ENCODE peak calls at places on chromosomes 12 and 14, in eight cellular contexts. One of them, this sample, is unnamed.

GRCh38 chr12:107794451-107794850 is 19.9 kb downstream of the ASCL4 start:
- DNase-seq in central memory CD8-positive, alpha-beta T cell: no peak
- DNase-seq in HEK293T: no peak
- DNase-seq in LoVo: no peak
- DNase-seq in H54: no peak
- DNase-seq in activated CD4-positive, alpha-beta T cell treated with anti-CD3 and anti-CD28 coated beads for 48 hours: no peak
- DNase-seq in heart left ventricle: no peak
- DNase-seq in hippocampal formation: no peak
- DNase-seq in this sample: no peak

GRCh38 chr12:4991373-4991772 is 52.3 kb upstream of the KCNA5 start:
- DNase-seq in central memory CD8-positive, alpha-beta T cell: no peak
- DNase-seq in HEK293T: no peak
- DNase-seq in LoVo: no peak
- DNase-seq in H54: no peak
- DNase-seq in activated CD4-positive, alpha-beta T cell treated with anti-CD3 and anti-CD28 coated beads for 48 hours: no peak
- DNase-seq in heart left ventricle: no peak
- DNase-seq in hippocampal formation: no peak
- DNase-seq in this sample: peak

GRCh38 chr12:28130625-28131598 is 59.3 kb upstream of the CCDC91 start:
- DNase-seq in central memory CD8-positive, alpha-beta T cell: no peak
- DNase-seq in HEK293T: no peak
- DNase-seq in LoVo: peak
- DNase-seq in H54: peak
- DNase-seq in activated CD4-positive, alpha-beta T cell treated with anti-CD3 and anti-CD28 coated beads for 48 hours: no peak
- DNase-seq in heart left ventricle: peak
- DNase-seq in hippocampal formation: no peak
- DNase-seq in this sample: peak

GRCh38 chr14:52402812-52403526 is 88.9 kb downstream of the PTGER2 start:
- DNase-seq in central memory CD8-positive, alpha-beta T cell: no peak
- DNase-seq in HEK293T: no peak
- DNase-seq in LoVo: no peak
- DNase-seq in H54: no peak
- DNase-seq in activated CD4-positive, alpha-beta T cell treated with anti-CD3 and anti-CD28 coated beads for 48 hours: peak
- DNase-seq in heart left ventricle: no peak
- DNase-seq in hippocampal formation: no peak
- DNase-seq in this sample: no peak

GRCh38 chr14:54166049-54166950 is 209.7 kb upstream of the BMP4 start:
- DNase-seq in central memory CD8-positive, alpha-beta T cell: no peak
- DNase-seq in HEK293T: no peak
- DNase-seq in LoVo: no peak
- DNase-seq in H54: no peak
- DNase-seq in activated CD4-positive, alpha-beta T cell treated with anti-CD3 and anti-CD28 coated beads for 48 hours: no peak
- DNase-seq in heart left ventricle: no peak
- DNase-seq in hippocampal formation: peak
- DNase-seq in this sample: no peak

GRCh38 chr12:111310076-111310870 is 58.6 kb downstream of the PHETA1 start:
- DNase-seq in central memory CD8-positive, alpha-beta T cell: no peak
- DNase-seq in HEK293T: no peak
- DNase-seq in LoVo: no peak
- DNase-seq in H54: no peak
- DNase-seq in activated CD4-positive, alpha-beta T cell treated with anti-CD3 and anti-CD28 coated beads for 48 hours: no peak
- DNase-seq in heart left ventricle: no peak
- DNase-seq in hippocampal formation: no peak
- DNase-seq in this sample: no peak

GRCh38 chr12:86719381-86719780 is 463.2 kb upstream of the MGAT4C start:
- DNase-seq in central memory CD8-positive, alpha-beta T cell: no peak
- DNase-seq in HEK293T: no peak
- DNase-seq in LoVo: no peak
- DNase-seq in H54: no peak
- DNase-seq in activated CD4-positive, alpha-beta T cell treated with anti-CD3 and anti-CD28 coated beads for 48 hours: no peak
- DNase-seq in heart left ventricle: no peak
- DNase-seq in hippocampal formation: no peak
- DNase-seq in this sample: no peak

GRCh38 chr14:63243646-63244045 is 39.4 kb downstream of the RHOJ start:
- DNase-seq in central memory CD8-positive, alpha-beta T cell: no peak
- DNase-seq in HEK293T: no peak
- DNase-seq in LoVo: no peak
- DNase-seq in H54: no peak
- DNase-seq in activated CD4-positive, alpha-beta T cell treated with anti-CD3 and anti-CD28 coated beads for 48 hours: no peak
- DNase-seq in heart left ventricle: no peak
- DNase-seq in hippocampal formation: no peak
- DNase-seq in this sample: no peak

GRCh38 chr12:43914923-43915468 is 79.1 kb downstream of the TMEM117 start:
- DNase-seq in central memory CD8-positive, alpha-beta T cell: no peak
- DNase-seq in HEK293T: peak
- DNase-seq in LoVo: no peak
- DNase-seq in H54: no peak
- DNase-seq in activated CD4-positive, alpha-beta T cell treated with anti-CD3 and anti-CD28 coated beads for 48 hours: no peak
- DNase-seq in heart left ventricle: no peak
- DNase-seq in hippocampal formation: no peak
- DNase-seq in this sample: no peak

GRCh38 chr12:43736921-43737440 is 21.6 kb downstream of the PUS7L start:
- DNase-seq in central memory CD8-positive, alpha-beta T cell: no peak
- DNase-seq in HEK293T: no peak
- DNase-seq in LoVo: no peak
- DNase-seq in H54: no peak
- DNase-seq in activated CD4-positive, alpha-beta T cell treated with anti-CD3 and anti-CD28 coated beads for 48 hours: no peak
- DNase-seq in heart left ventricle: no peak
- DNase-seq in hippocampal formation: no peak
- DNase-seq in this sample: no peak

GRCh38 chr14:49972199-49972671 is 79.4 kb downstream of the ARF6 start:
- DNase-seq in central memory CD8-positive, alpha-beta T cell: no peak
- DNase-seq in HEK293T: no peak
- DNase-seq in LoVo: peak
- DNase-seq in H54: no peak
- DNase-seq in activated CD4-positive, alpha-beta T cell treated with anti-CD3 and anti-CD28 coated beads for 48 hours: no peak
- DNase-seq in heart left ventricle: no peak
- DNase-seq in hippocampal formation: no peak
- DNase-seq in this sample: no peak

GRCh38 chr12:31507966-31508365 is 83.0 kb downstream of the DENND5B start:
- DNase-seq in central memory CD8-positive, alpha-beta T cell: no peak
- DNase-seq in HEK293T: no peak
- DNase-seq in LoVo: no peak
- DNase-seq in H54: no peak
- DNase-seq in activated CD4-positive, alpha-beta T cell treated with anti-CD3 and anti-CD28 coated beads for 48 hours: no peak
- DNase-seq in heart left ventricle: no peak
- DNase-seq in hippocampal formation: no peak
- DNase-seq in this sample: no peak

GRCh38 chr12:39988574-39988973 is 117.3 kb downstream of the SLC2A13 start:
- DNase-seq in central memory CD8-positive, alpha-beta T cell: no peak
- DNase-seq in HEK293T: no peak
- DNase-seq in LoVo: no peak
- DNase-seq in H54: no peak
- DNase-seq in activated CD4-positive, alpha-beta T cell treated with anti-CD3 and anti-CD28 coated beads for 48 hours: no peak
- DNase-seq in heart left ventricle: no peak
- DNase-seq in hippocampal formation: no peak
- DNase-seq in this sample: no peak

GRCh38 chr14:34324363-34324795 is 137.7 kb downstream of the SPTSSA start:
- DNase-seq in central memory CD8-positive, alpha-beta T cell: no peak
- DNase-seq in HEK293T: peak
- DNase-seq in LoVo: peak
- DNase-seq in H54: no peak
- DNase-seq in activated CD4-positive, alpha-beta T cell treated with anti-CD3 and anti-CD28 coated beads for 48 hours: peak
- DNase-seq in heart left ventricle: no peak
- DNase-seq in hippocampal formation: peak
- DNase-seq in this sample: no peak

GRCh38 chr12:130183585-130184370 is 21.5 kb downstream of the FZD10 start:
- DNase-seq in central memory CD8-positive, alpha-beta T cell: no peak
- DNase-seq in HEK293T: no peak
- DNase-seq in LoVo: no peak
- DNase-seq in H54: no peak
- DNase-seq in activated CD4-positive, alpha-beta T cell treated with anti-CD3 and anti-CD28 coated beads for 48 hours: no peak
- DNase-seq in heart left ventricle: no peak
- DNase-seq in hippocampal formation: no peak
- DNase-seq in this sample: no peak

GRCh38 chr12:118160536-118160935 is 24.6 kb downstream of the PEBP1 start:
- DNase-seq in central memory CD8-positive, alpha-beta T cell: no peak
- DNase-seq in HEK293T: no peak
- DNase-seq in LoVo: no peak
- DNase-seq in H54: no peak
- DNase-seq in activated CD4-positive, alpha-beta T cell treated with anti-CD3 and anti-CD28 coated beads for 48 hours: no peak
- DNase-seq in heart left ventricle: no peak
- DNase-seq in hippocampal formation: peak
- DNase-seq in this sample: no peak

GRCh38 chr12:28415755-28416154 is 225.5 kb downstream of the CCDC91 start:
- DNase-seq in central memory CD8-positive, alpha-beta T cell: no peak
- DNase-seq in HEK293T: no peak
- DNase-seq in LoVo: no peak
- DNase-seq in H54: peak
- DNase-seq in activated CD4-positive, alpha-beta T cell treated with anti-CD3 and anti-CD28 coated beads for 48 hours: no peak
- DNase-seq in heart left ventricle: no peak
- DNase-seq in hippocampal formation: no peak
- DNase-seq in this sample: no peak

GRCh38 chr12:6943387-6943718 is 263 bp upstream of the RNU7-1 start:
- DNase-seq in central memory CD8-positive, alpha-beta T cell: peak
- DNase-seq in HEK293T: peak
- DNase-seq in LoVo: peak
- DNase-seq in H54: peak
- DNase-seq in activated CD4-positive, alpha-beta T cell treated with anti-CD3 and anti-CD28 coated beads for 48 hours: peak
- DNase-seq in heart left ventricle: peak
- DNase-seq in hippocampal formation: peak
- DNase-seq in this sample: peak

GRCh38 chr14:75418779-75419768 is 8.7 kb upstream of the JDP2 start:
- DNase-seq in central memory CD8-positive, alpha-beta T cell: no peak
- DNase-seq in HEK293T: peak
- DNase-seq in LoVo: no peak
- DNase-seq in H54: no peak
- DNase-seq in activated CD4-positive, alpha-beta T cell treated with anti-CD3 and anti-CD28 coated beads for 48 hours: peak
- DNase-seq in heart left ventricle: no peak
- DNase-seq in hippocampal formation: no peak
- DNase-seq in this sample: no peak

GRCh38 chr14:68182492-68182891 is 362.9 kb downstream of the RAD51B start:
- DNase-seq in central memory CD8-positive, alpha-beta T cell: no peak
- DNase-seq in HEK293T: no peak
- DNase-seq in LoVo: no peak
- DNase-seq in H54: no peak
- DNase-seq in activated CD4-positive, alpha-beta T cell treated with anti-CD3 and anti-CD28 coated beads for 48 hours: peak
- DNase-seq in heart left ventricle: no peak
- DNase-seq in hippocampal formation: no peak
- DNase-seq in this sample: no peak

GRCh38 chr14:51018521-51018920 is 74.2 kb upstream of the PYGL start:
- DNase-seq in central memory CD8-positive, alpha-beta T cell: no peak
- DNase-seq in HEK293T: no peak
- DNase-seq in LoVo: no peak
- DNase-seq in H54: no peak
- DNase-seq in activated CD4-positive, alpha-beta T cell treated with anti-CD3 and anti-CD28 coated beads for 48 hours: no peak
- DNase-seq in heart left ventricle: no peak
- DNase-seq in hippocampal formation: no peak
- DNase-seq in this sample: no peak

GRCh38 chr12:24561411-24561871 is 387.5 kb downstream of the BCAT1 start:
- DNase-seq in central memory CD8-positive, alpha-beta T cell: no peak
- DNase-seq in HEK293T: peak
- DNase-seq in LoVo: no peak
- DNase-seq in H54: no peak
- DNase-seq in activated CD4-positive, alpha-beta T cell treated with anti-CD3 and anti-CD28 coated beads for 48 hours: no peak
- DNase-seq in heart left ventricle: no peak
- DNase-seq in hippocampal formation: no peak
- DNase-seq in this sample: no peak

GRCh38 chr12:132309162-132310086 is 20.0 kb downstream of the GALNT9 start:
- DNase-seq in central memory CD8-positive, alpha-beta T cell: no peak
- DNase-seq in HEK293T: no peak
- DNase-seq in LoVo: no peak
- DNase-seq in H54: no peak
- DNase-seq in activated CD4-positive, alpha-beta T cell treated with anti-CD3 and anti-CD28 coated beads for 48 hours: no peak
- DNase-seq in heart left ventricle: no peak
- DNase-seq in hippocampal formation: no peak
- DNase-seq in this sample: no peak

GRCh38 chr14:37551119-37551518 is 43.9 kb downstream of the FOXA1 start:
- DNase-seq in central memory CD8-positive, alpha-beta T cell: no peak
- DNase-seq in HEK293T: no peak
- DNase-seq in LoVo: no peak
- DNase-seq in H54: no peak
- DNase-seq in activated CD4-positive, alpha-beta T cell treated with anti-CD3 and anti-CD28 coated beads for 48 hours: no peak
- DNase-seq in heart left ventricle: no peak
- DNase-seq in hippocampal formation: no peak
- DNase-seq in this sample: no peak

GRCh38 chr12:18496156-18496555 is 234.8 kb downstream of the PIK3C2G start:
- DNase-seq in central memory CD8-positive, alpha-beta T cell: no peak
- DNase-seq in HEK293T: no peak
- DNase-seq in LoVo: no peak
- DNase-seq in H54: no peak
- DNase-seq in activated CD4-positive, alpha-beta T cell treated with anti-CD3 and anti-CD28 coated beads for 48 hours: no peak
- DNase-seq in heart left ventricle: no peak
- DNase-seq in hippocampal formation: no peak
- DNase-seq in this sample: no peak

GRCh38 chr14:88079624-88080023 is 74.7 kb downstream of the GPR65 start:
- DNase-seq in central memory CD8-positive, alpha-beta T cell: no peak
- DNase-seq in HEK293T: no peak
- DNase-seq in LoVo: no peak
- DNase-seq in H54: no peak
- DNase-seq in activated CD4-positive, alpha-beta T cell treated with anti-CD3 and anti-CD28 coated beads for 48 hours: no peak
- DNase-seq in heart left ventricle: no peak
- DNase-seq in hippocampal formation: no peak
- DNase-seq in this sample: no peak

GRCh38 chr12:130437555-130438242 is 100.0 kb downstream of the PIWIL1 start:
- DNase-seq in central memory CD8-positive, alpha-beta T cell: no peak
- DNase-seq in HEK293T: no peak
- DNase-seq in LoVo: no peak
- DNase-seq in H54: no peak
- DNase-seq in activated CD4-positive, alpha-beta T cell treated with anti-CD3 and anti-CD28 coated beads for 48 hours: no peak
- DNase-seq in heart left ventricle: peak
- DNase-seq in hippocampal formation: no peak
- DNase-seq in this sample: no peak

GRCh38 chr12:25131270-25131669 is 63.7 kb downstream of the DNAI7 start:
- DNase-seq in central memory CD8-positive, alpha-beta T cell: no peak
- DNase-seq in HEK293T: no peak
- DNase-seq in LoVo: no peak
- DNase-seq in H54: no peak
- DNase-seq in activated CD4-positive, alpha-beta T cell treated with anti-CD3 and anti-CD28 coated beads for 48 hours: no peak
- DNase-seq in heart left ventricle: no peak
- DNase-seq in hippocampal formation: no peak
- DNase-seq in this sample: no peak

GRCh38 chr12:121443193-121443829 is 43.4 kb downstream of the RNF34 start:
- DNase-seq in central memory CD8-positive, alpha-beta T cell: no peak
- DNase-seq in HEK293T: peak
- DNase-seq in LoVo: peak
- DNase-seq in H54: peak
- DNase-seq in activated CD4-positive, alpha-beta T cell treated with anti-CD3 and anti-CD28 coated beads for 48 hours: peak
- DNase-seq in heart left ventricle: peak
- DNase-seq in hippocampal formation: peak
- DNase-seq in this sample: peak

GRCh38 chr12:69657376-69658137 is 41.5 kb downstream of the BEST3 start:
- DNase-seq in central memory CD8-positive, alpha-beta T cell: no peak
- DNase-seq in HEK293T: peak
- DNase-seq in LoVo: no peak
- DNase-seq in H54: no peak
- DNase-seq in activated CD4-positive, alpha-beta T cell treated with anti-CD3 and anti-CD28 coated beads for 48 hours: no peak
- DNase-seq in heart left ventricle: no peak
- DNase-seq in hippocampal formation: no peak
- DNase-seq in this sample: no peak

GRCh38 chr12:131058700-131059099 is 105.0 kb downstream of the ADGRD1 start:
- DNase-seq in central memory CD8-positive, alpha-beta T cell: no peak
- DNase-seq in HEK293T: no peak
- DNase-seq in LoVo: no peak
- DNase-seq in H54: no peak
- DNase-seq in activated CD4-positive, alpha-beta T cell treated with anti-CD3 and anti-CD28 coated beads for 48 hours: no peak
- DNase-seq in heart left ventricle: no peak
- DNase-seq in hippocampal formation: no peak
- DNase-seq in this sample: no peak

GRCh38 chr12:80232873-80233272 is 133.5 kb downstream of the OTOGL start:
- DNase-seq in central memory CD8-positive, alpha-beta T cell: no peak
- DNase-seq in HEK293T: no peak
- DNase-seq in LoVo: no peak
- DNase-seq in H54: no peak
- DNase-seq in activated CD4-positive, alpha-beta T cell treated with anti-CD3 and anti-CD28 coated beads for 48 hours: no peak
- DNase-seq in heart left ventricle: no peak
- DNase-seq in hippocampal formation: no peak
- DNase-seq in this sample: no peak

GRCh38 chr12:25833657-25834056 is 124.8 kb upstream of the RASSF8 start:
- DNase-seq in central memory CD8-positive, alpha-beta T cell: no peak
- DNase-seq in HEK293T: no peak
- DNase-seq in LoVo: no peak
- DNase-seq in H54: no peak
- DNase-seq in activated CD4-positive, alpha-beta T cell treated with anti-CD3 and anti-CD28 coated beads for 48 hours: no peak
- DNase-seq in heart left ventricle: no peak
- DNase-seq in hippocampal formation: no peak
- DNase-seq in this sample: no peak

GRCh38 chr12:110641512-110641911 is 27.6 kb downstream of the TCTN1 start:
- DNase-seq in central memory CD8-positive, alpha-beta T cell: no peak
- DNase-seq in HEK293T: peak
- DNase-seq in LoVo: no peak
- DNase-seq in H54: no peak
- DNase-seq in activated CD4-positive, alpha-beta T cell treated with anti-CD3 and anti-CD28 coated beads for 48 hours: no peak
- DNase-seq in heart left ventricle: peak
- DNase-seq in hippocampal formation: no peak
- DNase-seq in this sample: no peak

This sample was measured in ascending aorta.